ENCODE peak calls at places on chromosomes 12 and 14, in six cellular contexts. M is suprapubic skin; W is cardiac muscle cell; H is CD8-positive, alpha-beta T cell; F is DND-41; D is PC-3. K is an unnamed sample. For H3K4me1, the result is how much of the 10 kb centered on the place peaks cover.

GRCh38 chr12:15690320-15690719 is 98.9 kb downstream of the EPS8 start:
- DNase-seq in D (no peak), M (no peak), F (no peak), H (no peak), W (no peak), K (no peak)

GRCh38 chr12:69655616-69656336 is 43.3 kb downstream of the BEST3 start:
- DNase-seq in F (no peak), D (peak), M (no peak), W (peak), H (no peak), K (no peak)

GRCh38 chr14:104404922-104405321 is 174.6 kb upstream of the C14orf180 start:
- DNase-seq in M (peak), D (no peak), W (no peak), H (no peak), F (no peak), K (no peak)

GRCh38 chr12:53053223-53054111 is 3.6 kb downstream of the TNS2 start:
- DNase-seq in H (peak), D (peak), M (peak), F (no peak), W (peak), K (peak)

GRCh38 chr12:50467441-50467840 is 37.3 kb upstream of the DIP2B start:
- DNase-seq in F (no peak), H (no peak), M (no peak), W (no peak), D (no peak), K (no peak)

GRCh38 chr14:51453869-51454268 is 197.8 kb upstream of the FRMD6 start:
- DNase-seq in D (no peak), F (no peak), M (no peak), W (no peak), H (no peak), K (no peak)

GRCh38 chr14:21191809-21192446 is 36.1 kb upstream of the OR5AU1 start:
- DNase-seq in W (peak), M (peak), D (peak), F (peak), H (peak), K (peak)

GRCh38 chr12:63495974-63496373 is 172.3 kb downstream of the DPY19L2 start:
- DNase-seq in M (no peak), H (no peak), W (no peak), F (no peak), D (no peak), K (no peak)

GRCh38 chr14:64970041-64970440 is 2.1 kb downstream of the RAB15 start:
- DNase-seq in D (no peak), F (no peak), M (no peak), H (no peak), W (no peak), K (no peak)

GRCh38 chr12:128806573-128806972 is 17.2 kb downstream of the SLC15A4 start:
- DNase-seq in F (no peak), H (no peak), M (peak), D (no peak), W (no peak), K (no peak)

GRCh38 chr12:113131556-113131955 is 4.0 kb downstream of the RASAL1 start:
- DNase-seq in D (no peak), M (no peak), W (no peak), F (no peak), H (no peak), K (no peak)

GRCh38 chr12:24500466-24501232 is 448.3 kb downstream of the BCAT1 start:
- DNase-seq in W (no peak), M (no peak), F (no peak), H (no peak), D (no peak), K (no peak)

GRCh38 chr14:104708606-104709268 is 15.3 kb upstream of the ADSS1 start:
- DNase-seq in W (peak), D (peak), H (peak), F (peak), M (no peak), K (peak)

GRCh38 chr14:29140059-29140458 is 373.5 kb downstream of the FOXG1 start:
- DNase-seq in W (no peak), M (no peak), F (no peak), H (no peak), D (no peak), K (no peak)

GRCh38 chr14:32375663-32376062 is 46.6 kb downstream of the AKAP6 start:
- DNase-seq in H (no peak), M (no peak), W (no peak), D (no peak), F (no peak), K (no peak)

GRCh38 chr12:85872497-85873091 is 1.5 kb upstream of the NTS start:
- DNase-seq in M (no peak), H (no peak), F (no peak), D (peak), W (peak), K (no peak)

GRCh38 chr12:130649101-130649571 is 67.0 kb downstream of the RIMBP2 start:
- DNase-seq in H (no peak), W (no peak), M (no peak), F (no peak), D (no peak), K (no peak)

GRCh38 chr14:36256131-36256801 is 64.2 kb downstream of the MBIP start:
- DNase-seq in H (no peak), F (no peak), W (no peak), D (no peak), M (no peak), K (no peak)

GRCh38 chr14:81401420-81402122 is 1.4 kb upstream of the STON2 start:
- DNase-seq in D (peak), W (no peak), F (no peak), H (no peak), M (no peak), K (no peak)

GRCh38 chr12:34126239-34126641 is 103.9 kb downstream of the ALG10 start:
- DNase-seq in F (peak), W (no peak), M (no peak), H (no peak), D (peak), K (peak)

GRCh38 chr14:54889919-54890318 is 12.7 kb downstream of the GCH1 start:
- DNase-seq in W (no peak), D (peak), M (no peak), F (no peak), H (no peak), K (no peak)

GRCh38 chr14:40188006-40188405 is 755.8 kb upstream of the FBXO33 start:
- DNase-seq in H (no peak), W (no peak), D (peak), M (no peak), F (no peak), K (no peak)

GRCh38 chr12:111011999-111012600 is 91.7 kb upstream of the MYL2 start:
- DNase-seq in F (no peak), H (no peak), M (no peak), W (no peak), D (no peak), K (no peak)

GRCh38 chr14:33527023-33527634 is 423.7 kb downstream of the EGLN3 start:
- DNase-seq in M (no peak), F (no peak), D (no peak), H (no peak), W (no peak), K (no peak)

GRCh38 chr14:21852061-21852664 is 178.5 kb upstream of the OR4E1 start:
- DNase-seq in D (peak), H (peak), M (no peak), F (peak), W (peak), K (peak)

GRCh38 chr14:36583242-36584166 is 1.1 kb upstream of the NKX2-8 start:
- DNase-seq in D (no peak), H (no peak), F (no peak), M (no peak), W (no peak), K (no peak)

GRCh38 chr12:54882074-54882473 is 27.8 kb downstream of the MUCL1 start:
- DNase-seq in F (no peak), M (no peak), D (peak), W (no peak), H (no peak), K (no peak)

GRCh38 chr14:19878029-19878642 is 3.2 kb downstream of the OR4K2 start:
- DNase-seq in F (no peak), M (no peak), W (no peak), H (no peak), D (peak), K (no peak)

GRCh38 chr12:11724888-11725310 is 75.4 kb downstream of the ETV6 start:
- DNase-seq in W (peak), D (no peak), F (no peak), M (no peak), H (no peak), K (no peak)
- H3K4me1 ChIP-seq in W (half or more), D (under half), F (under half), M (under half), H (under half), K (half or more)

DNA sequence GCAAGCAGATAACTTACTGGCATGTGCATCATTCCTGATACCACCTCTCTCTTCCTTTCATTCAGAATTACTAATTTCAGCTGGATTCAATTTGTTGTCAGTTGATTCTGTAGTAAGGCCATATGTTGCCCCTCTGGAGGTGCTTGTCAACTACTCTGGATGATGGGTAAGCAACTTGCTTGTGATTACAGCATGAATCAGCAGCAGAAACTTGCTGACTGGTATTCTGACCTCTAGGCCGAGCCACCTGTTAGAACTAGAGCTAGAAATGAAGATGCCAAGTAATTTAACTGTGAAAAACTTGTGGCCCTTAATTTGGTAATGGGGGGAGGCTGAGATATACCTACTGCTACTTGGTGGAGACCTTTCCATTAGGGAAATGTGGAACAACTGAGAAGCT is 5.1 kb downstream of the RNF10 start:
- DNase-seq in H (no peak), W (no peak), F (no peak), M (no peak), D (peak), K (no peak)
- H3K4me1 ChIP-seq in H (half or more), W (half or more), F (under half), M (half or more), D (under half), K (half or more)

DNA sequence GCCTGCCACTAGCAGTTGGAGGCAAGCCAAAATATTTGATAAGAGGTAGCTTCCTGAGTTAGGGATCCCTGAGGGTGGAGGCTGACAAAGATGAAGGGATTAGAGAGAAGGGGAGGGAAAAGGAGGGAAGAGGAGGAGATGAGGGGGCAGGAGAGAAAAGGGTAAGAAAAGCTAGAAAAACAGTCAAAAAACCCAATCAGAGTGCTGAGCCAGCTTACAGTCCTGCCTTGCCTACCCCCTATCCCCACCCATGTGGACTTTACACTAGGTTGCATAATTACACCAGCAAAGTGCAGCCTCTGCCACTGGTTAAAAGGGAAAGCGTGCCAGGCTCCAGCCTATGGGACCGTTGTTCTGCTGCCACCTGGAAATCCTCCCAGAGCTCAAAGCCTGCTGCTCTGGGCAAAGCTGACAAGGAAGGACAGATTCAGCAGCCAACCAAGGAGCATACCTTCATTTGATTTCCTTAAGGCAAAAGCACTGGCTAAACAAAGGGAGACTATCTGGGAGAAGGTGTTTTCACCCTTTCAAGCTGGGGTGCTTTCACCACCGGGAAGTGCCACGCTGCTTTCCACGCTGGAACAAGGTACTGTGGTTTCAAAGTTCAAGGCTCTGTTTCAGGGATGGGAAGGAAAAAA is 3.9 kb upstream of the NUMB start:
- DNase-seq in W (peak), M (no peak), H (no peak), D (no peak), F (no peak), K (no peak)
- H3K4me1 ChIP-seq in W (under half), M (under half), H (under half), D (under half), F (under half), K (under half)

GRCh38 chr14:93045211-93045674 is 70.5 kb downstream of the ITPK1 start:
- DNase-seq in D (no peak), F (no peak), M (no peak), W (peak), H (no peak), K (no peak)

GRCh38 chr14:93042968-93043940 is 72.5 kb downstream of the ITPK1 start:
- DNase-seq in W (no peak), M (no peak), H (no peak), F (no peak), D (peak), K (no peak)

GRCh38 chr14:93045965-93046695 is 69.6 kb downstream of the ITPK1 start:
- DNase-seq in D (peak), M (no peak), H (no peak), W (peak), F (no peak), K (no peak)

GRCh38 chr14:93044601-93045000 is 71.1 kb downstream of the ITPK1 start:
- DNase-seq in M (no peak), W (no peak), H (no peak), D (no peak), F (no peak), K (no peak)

DNA sequence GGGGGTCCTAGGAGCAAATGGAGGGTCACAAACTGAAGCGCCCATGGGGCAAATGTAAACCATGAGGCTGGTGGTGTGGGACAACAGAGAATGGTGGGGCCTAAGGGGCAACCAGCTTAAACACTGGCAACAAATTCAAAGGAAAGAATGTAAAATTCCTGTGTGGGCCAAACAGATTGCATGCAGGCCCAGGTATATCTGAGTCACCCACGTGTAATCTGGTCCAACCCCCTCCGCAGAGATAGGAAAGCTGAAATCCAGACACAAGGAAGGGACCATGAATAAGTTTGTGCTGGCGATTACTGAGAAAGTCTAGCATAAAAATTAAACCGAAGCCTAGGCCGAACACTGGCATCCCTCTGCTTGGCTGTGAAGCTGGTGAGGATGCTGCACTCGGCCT is 71.6 kb downstream of the ITPK1 start:
- DNase-seq in W (no peak), M (no peak), D (peak), F (no peak), H (no peak), K (no peak)
- H3K4me1 ChIP-seq in W (half or more), M (half or more), D (half or more), F (under half), H (half or more), K (under half)

GRCh38 chr12:89346741-89347324 is 5.5 kb downstream of the DUSP6 start:
- DNase-seq in H (no peak), M (no peak), F (no peak), W (peak), D (peak), K (no peak)
- H3K4me1 ChIP-seq in H (under half), M (half or more), F (half or more), W (under half), D (under half), K (half or more)

GRCh38 chr12:124592050-124592449 is 24.6 kb upstream of the NCOR2 start:
- DNase-seq in D (peak), H (no peak), M (no peak), F (no peak), W (no peak), K (no peak)
- H3K4me1 ChIP-seq in D (under half), H (under half), M (under half), F (under half), W (under half), K (under half)

GRCh38 chr12:108724054-108724889 is 7.0 kb downstream of the CORO1C start:
- DNase-seq in W (no peak), D (peak), H (no peak), M (no peak), F (peak), K (no peak)
- H3K4me1 ChIP-seq in W (under half), D (half or more), H (under half), M (half or more), F (under half), K (under half)